ENCODE peak calls at places on chromosomes 11 and 22, in five cellular contexts. K, B, D, I and F are unnamed samples.

GRCh38 chr11:113178671-113179070 is 135.7 kb upstream of the TTC12 start:
- DNase-seq in I (no peak), K (peak), B (no peak), D (no peak), F (no peak)

GRCh38 chr22:27380826-27381225 is 420.7 kb downstream of the MN1 start:
- DNase-seq in D (no peak), I (no peak), K (no peak), B (no peak), F (no peak)

GRCh38 chr11:33830903-33831648 is 56.8 kb upstream of the FBXO3 start:
- DNase-seq in B (no peak), D (no peak), K (no peak), I (no peak), F (no peak)

GRCh38 chr22:41380993-41381328 is 781 bp upstream of the TEF start:
- DNase-seq in B (no peak), I (no peak), D (no peak), K (no peak), F (no peak)

GRCh38 chr11:1218256-1218787 is 4.5 kb upstream of the MUC5B start:
- DNase-seq in K (peak), B (no peak), D (no peak), I (no peak), F (no peak)

GRCh38 chr11:116641561-116642045 is 131.2 kb downstream of the BUD13 start:
- DNase-seq in K (peak), B (no peak), D (peak), I (peak), F (peak)

GRCh38 chr22:35575116-35575748 is 34.6 kb downstream of the RASD2 start:
- DNase-seq in K (no peak), I (no peak), D (no peak), B (no peak), F (no peak)

GRCh38 chr11:76947790-76948189 is 86.4 kb upstream of the B3GNT6 start:
- DNase-seq in B (no peak), D (no peak), I (no peak), K (no peak), F (no peak)

GRCh38 chr11:102430158-102430836 is 22.3 kb downstream of the TMEM123 start:
- DNase-seq in K (no peak), I (no peak), B (no peak), D (no peak), F (no peak)

GRCh38 chr11:119361056-119361787 is 14.7 kb upstream of the MFRP start:
- DNase-seq in K (no peak), B (no peak), D (peak), I (peak), F (peak)

GRCh38 chr22:47822459-47822858 is 1060.0 kb downstream of the TBC1D22A start:
- DNase-seq in B (no peak), K (no peak), I (no peak), D (no peak), F (no peak)

GRCh38 chr11:7307836-7308235 is 56.1 kb downstream of the SYT9 start:
- DNase-seq in B (no peak), I (no peak), D (no peak), K (no peak), F (no peak)

GRCh38 chr22:19631899-19632670 is 82.2 kb upstream of the SEPTIN5 start:
- DNase-seq in K (peak), I (no peak), D (peak), B (no peak), F (no peak)

GRCh38 chr11:31958086-31958735 is 132.7 kb upstream of the RCN1 start:
- DNase-seq in K (peak), I (peak), B (peak), D (peak), F (no peak)

GRCh38 chr11:67034350-67034749 is 11.4 kb downstream of the SYT12 start:
- DNase-seq in I (no peak), K (no peak), D (no peak), B (no peak), F (no peak)

GRCh38 chr11:60782393-60783140 is 2.6 kb upstream of the MS4A10 start:
- DNase-seq in D (no peak), K (no peak), B (no peak), I (no peak), F (no peak)

GRCh38 chr11:126163074-126163700 is 48.3 kb downstream of the RPUSD4 start:
- DNase-seq in B (no peak), I (no peak), K (no peak), D (no peak), F (peak)

GRCh38 chr11:78074756-78075155 is 4.9 kb downstream of the NDUFC2 start:
- DNase-seq in I (no peak), B (no peak), D (peak), K (no peak), F (peak)

GRCh38 chr11:13143486-13144297 is 133.9 kb upstream of the BMAL1 start:
- DNase-seq in B (no peak), K (no peak), I (no peak), D (no peak), F (no peak)

GRCh38 chr11:102528618-102529017 is 1.9 kb downstream of the MMP7 start:
- DNase-seq in K (no peak), D (no peak), B (no peak), I (no peak), F (no peak)

GRCh38 chr11:20672575-20672974 is 3.2 kb downstream of the NELL1 start:
- DNase-seq in K (peak), I (no peak), B (no peak), D (no peak), F (no peak)

GRCh38 chr11:57203359-57203758 is 21.6 kb downstream of the LRRC55 start:
- DNase-seq in K (no peak), D (no peak), B (no peak), I (no peak), F (no peak)

GRCh38 chr11:65454696-65455456 is 32.3 kb downstream of the NEAT1 start:
- DNase-seq in B (peak), K (peak), I (peak), D (peak), F (peak)

GRCh38 chr11:34926831-34927132 is 10.4 kb downstream of the PDHX start:
- DNase-seq in B (no peak), I (no peak), K (no peak), D (no peak), F (no peak)

GRCh38 chr11:62770778-62771143 is 435 bp upstream of the TAF6L start:
- DNase-seq in D (no peak), I (no peak), B (no peak), K (peak), F (no peak)

GRCh38 chr22:46641829-46642266 is 21.7 kb downstream of the GRAMD4 start:
- DNase-seq in B (no peak), D (no peak), I (no peak), K (no peak), F (no peak)

GRCh38 chr22:33476206-33476605 is 418.0 kb upstream of the SYN3 start:
- DNase-seq in K (no peak), B (no peak), D (no peak), I (no peak), F (no peak)

GRCh38 chr11:3195251-3196160 is 23.1 kb downstream of the MRGPRG start:
- DNase-seq in B (no peak), K (no peak), D (peak), I (no peak), F (no peak)

GRCh38 chr22:30969532-30970355 is 679 bp downstream of the TUG1 start:
- DNase-seq in D (peak), B (no peak), K (no peak), I (no peak), F (no peak)

GRCh38 chr22:40855960-40856512 is 403 bp downstream of the ST13 start:
- DNase-seq in D (peak), K (peak), B (no peak), I (no peak), F (no peak)

GRCh38 chr22:47027766-47028165 is 265.3 kb downstream of the TBC1D22A start:
- DNase-seq in K (no peak), D (no peak), I (no peak), B (no peak), F (no peak)

GRCh38 chr22:23225724-23226496 is 45.6 kb downstream of the BCR start:
- DNase-seq in B (peak), K (no peak), D (no peak), I (no peak), F (no peak)

GRCh38 chr11:72263363-72263762 is 19.4 kb upstream of the PHOX2A start:
- DNase-seq in B (no peak), D (no peak), I (no peak), K (no peak), F (no peak)

GRCh38 chr22:40637181-40638150 is 947 bp upstream of the MRTFA start:
- DNase-seq in D (peak), I (peak), K (no peak), B (no peak), F (no peak)